ENCODE peak calls at places on chromosomes 6 and 20, in seven cellular contexts. F is retinal pigment epithelial cell, G is nephron progenitor cell, U is lower leg skin, T is AG10803, X is AG09319, E is astrocyte. J is an unnamed sample.
A peak's percentile ranks its signal among the peaks of the same experiment; 100 is the strongest.

GRCh38 chr20:62186887-62187866 is 4.3 kb downstream of the MTG2 start:
- DNase-seq in E (peak; percentile 27), F (no peak), T (peak; percentile 39), X (no peak), U (no peak), G (no peak), J (no peak)

GRCh38 chr20:59435496-59435895 is 135.1 kb downstream of the EDN3 start:
- DNase-seq in F (no peak), U (no peak), X (no peak), E (no peak), T (no peak), G (no peak), J (no peak)

GRCh38 chr6:146582857-146583256 is 15.9 kb upstream of the ADGB start:
- DNase-seq in T (peak; percentile 16), F (peak; percentile 56), E (no peak), G (no peak), X (peak; percentile 2), U (peak; percentile 85), J (no peak)

GRCh38 chr6:12203001-12203400 is 87.2 kb upstream of the EDN1 start:
- DNase-seq in E (peak; percentile 76), T (no peak), X (no peak), G (peak; percentile 5), U (no peak), F (peak; percentile 82), J (no peak)

GRCh38 chr6:40325791-40326190 is 261.4 kb downstream of the LRFN2 start:
- DNase-seq in E (no peak), F (no peak), T (no peak), U (no peak), G (no peak), X (no peak), J (no peak)

GRCh38 chr6:24584390-24584735 is 61.6 kb downstream of the KIAA0319 start:
- DNase-seq in T (no peak), G (no peak), X (no peak), U (no peak), F (no peak), E (no peak), J (peak; percentile 44)

GRCh38 chr6:75436869-75437268 is 56.7 kb downstream of the FILIP1 start:
- DNase-seq in F (no peak), G (no peak), U (no peak), E (no peak), T (no peak), X (no peak), J (no peak)

GRCh38 chr20:58054744-58055373 is 173.6 kb downstream of the ANKRD60 start:
- DNase-seq in E (no peak), U (peak; percentile 92), T (peak; percentile 28), X (no peak), G (no peak), F (no peak), J (peak; percentile 52)

GRCh38 chr20:51121901-51122412 is 99.0 kb upstream of the KCNG1 start:
- DNase-seq in U (no peak), E (no peak), X (no peak), G (no peak), T (peak; percentile 23), F (no peak), J (no peak)

GRCh38 chr20:53894707-53895384 is 175.5 kb downstream of the BCAS1 start:
- DNase-seq in G (no peak), U (peak; percentile 10), F (no peak), E (no peak), X (no peak), T (no peak), J (no peak)

GRCh38 chr6:84623956-84624680 is 140.3 kb downstream of the TBX18 start:
- DNase-seq in T (peak; percentile 80), X (no peak), F (no peak), G (no peak), U (no peak), E (peak; percentile 94), J (no peak)

GRCh38 chr6:30837870-30838269 is 46.4 kb upstream of the DDR1 start:
- DNase-seq in T (no peak), U (no peak), F (no peak), G (no peak), X (no peak), E (no peak), J (no peak)

GRCh38 chr6:68126089-68126749 is 508.9 kb upstream of the ADGRB3 start:
- DNase-seq in G (no peak), T (no peak), U (no peak), F (no peak), E (no peak), X (no peak), J (no peak)

GRCh38 chr6:100228437-100229424 is 234.7 kb upstream of the MCHR2 start:
- DNase-seq in F (peak; percentile 36), E (peak; percentile 45), G (peak; percentile 77), U (peak; percentile 89), T (peak; percentile 46), X (peak; percentile 16), J (peak; percentile 90)

GRCh38 chr6:70062010-70062409 is 195.7 kb downstream of the COL19A1 start:
- DNase-seq in E (no peak), X (no peak), T (no peak), G (no peak), F (no peak), U (no peak), J (no peak)

GRCh38 chr6:157263146-157263545 is 60.2 kb downstream of the TMEM242 start:
- DNase-seq in X (no peak), T (no peak), E (no peak), G (no peak), F (no peak), U (no peak), J (no peak)

GRCh38 chr20:43901296-43901695 is 13.4 kb upstream of the TOX2 start:
- DNase-seq in F (no peak), U (no peak), G (no peak), X (no peak), T (no peak), E (no peak), J (no peak)

GRCh38 chr6:139927236-139927635 is 552.8 kb upstream of the CITED2 start:
- DNase-seq in X (no peak), E (peak; percentile 94), U (no peak), G (no peak), F (no peak), T (peak; percentile 88), J (no peak)
- TF ChIP-seq CTCF in X (no peak), E (peak; percentile 36), U (no peak), G (no peak), F (peak; percentile 30), T (peak; percentile 63), J (no peak)

DNA sequence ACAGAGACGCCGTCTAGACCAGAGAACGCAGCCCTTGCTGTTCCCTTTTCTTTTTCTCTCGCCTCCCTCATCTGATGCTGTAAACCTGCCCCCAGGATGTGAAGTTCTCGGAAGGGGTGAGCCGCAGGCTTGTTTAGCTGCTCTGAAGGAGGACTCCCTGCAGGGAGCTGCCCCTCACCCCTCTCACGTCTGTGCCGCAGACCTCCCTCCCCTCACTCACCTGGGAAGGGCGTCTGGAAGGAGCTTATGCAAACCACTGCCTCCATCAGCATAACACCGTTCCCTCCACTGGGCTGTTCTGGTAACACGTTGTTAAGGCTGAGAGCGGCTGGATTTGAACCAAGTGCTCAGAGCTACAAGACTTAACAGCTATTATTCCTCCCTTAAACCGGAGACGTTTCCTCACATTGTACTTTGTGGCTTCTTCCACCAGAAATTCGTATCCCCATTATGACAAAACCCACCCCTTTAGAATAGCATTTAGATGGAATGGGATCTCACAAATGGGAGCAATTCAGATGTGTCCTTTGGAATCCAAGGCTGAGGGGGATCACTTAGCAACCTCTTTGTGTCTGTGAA is 99.8 kb downstream of the SMOC2 start:
- DNase-seq in U (no peak), F (no peak), E (no peak), X (no peak), T (no peak), G (no peak), J (no peak)
- TF ChIP-seq CTCF in U (no peak), F (no peak), E (no peak), X (no peak), T (no peak), G (no peak), J (no peak)

DNA sequence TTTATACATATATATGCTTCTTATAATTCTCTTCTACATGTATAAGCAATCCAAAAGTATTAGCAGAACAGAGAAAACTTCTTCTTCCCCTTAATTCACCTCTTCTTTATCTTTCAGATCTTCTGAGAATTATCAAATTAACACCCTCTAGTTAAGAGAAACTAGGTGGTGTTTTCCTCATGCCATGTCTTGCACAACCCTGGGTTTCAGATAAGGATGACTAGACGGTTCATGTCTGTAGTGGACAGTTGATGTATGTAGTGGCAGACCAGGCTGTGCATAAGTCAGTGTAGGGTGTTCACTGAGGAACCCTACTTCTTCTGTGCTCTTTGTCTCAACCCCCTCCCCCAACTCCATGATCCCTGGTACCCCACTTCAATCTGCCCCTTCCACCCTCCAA is 187.3 kb downstream of the SAMD5 start:
- DNase-seq in E (no peak), T (no peak), U (no peak), F (no peak), X (no peak), G (no peak), J (no peak)
- TF ChIP-seq CTCF in E (no peak), T (no peak), U (no peak), F (no peak), X (no peak), G (no peak), J (no peak)

GRCh38 chr6:136526196-136526930 is 23.9 kb downstream of the MAP7 start:
- DNase-seq in G (peak; percentile 56), F (peak; percentile 34), E (peak; percentile 36), U (peak; percentile 87), X (no peak), T (peak; percentile 76), J (peak; percentile 75)
- TF ChIP-seq CTCF in G (peak; percentile 27), F (peak; percentile 60), E (peak; percentile 21), U (no peak), X (peak; percentile 59), T (peak; percentile 67), J (peak; percentile 13)

GRCh38 chr6:161446296-161446925 is 172.6 kb upstream of the AGPAT4 start:
- DNase-seq in G (no peak), U (no peak), X (no peak), T (no peak), F (no peak), E (no peak), J (no peak)

GRCh38 chr6:161442381-161442858 is 168.6 kb upstream of the AGPAT4 start:
- DNase-seq in X (no peak), U (no peak), G (no peak), F (no peak), T (no peak), E (no peak), J (no peak)

GRCh38 chr6:161444966-161445799 is 171.3 kb upstream of the AGPAT4 start:
- DNase-seq in T (peak; percentile 48), G (peak; percentile 23), E (peak; percentile 67), F (no peak), X (no peak), U (peak; percentile 79), J (no peak)

GRCh38 chr6:161443868-161444267 is 170.0 kb upstream of the AGPAT4 start:
- DNase-seq in X (no peak), G (no peak), F (no peak), E (peak; percentile 74), U (peak; percentile 37), T (peak; percentile 39), J (peak; percentile 49)

DNA sequence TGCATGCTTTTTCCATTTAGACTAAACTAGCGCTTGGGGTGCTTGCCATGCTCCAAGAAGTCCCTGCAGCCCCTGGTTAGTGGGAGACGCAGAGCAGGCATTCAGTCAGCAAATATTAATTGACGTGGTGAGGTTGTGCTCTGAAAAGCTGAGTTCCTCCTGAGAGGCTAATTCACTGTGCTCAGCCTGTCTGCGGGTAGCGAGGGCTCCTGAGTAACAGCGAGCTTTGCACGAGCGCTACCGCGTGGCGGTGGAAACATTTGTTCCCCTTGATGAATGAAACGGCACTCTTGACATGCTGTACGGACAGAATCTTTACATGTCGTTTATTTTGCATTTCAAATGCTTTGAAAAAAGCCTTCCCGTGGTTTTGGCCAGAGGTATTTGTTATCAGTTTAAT is 170.6 kb upstream of the AGPAT4 start:
- DNase-seq in U (peak; percentile 82), G (peak; percentile 16), T (peak; percentile 55), E (peak; percentile 84), F (peak; percentile 73), X (no peak), J (peak; percentile 30)
- TF ChIP-seq CTCF in U (no peak), G (no peak), T (peak; percentile 45), E (peak; percentile 24), F (peak; percentile 50), X (no peak), J (no peak)